ENCODE peak calls at places on chromosomes 13 and 19, in five cellular contexts. V is NCI-H2029 treated with DMSO at 0.1 percent for 48 hours; F is esophagus squamous epithelium; K is activated T-helper 1 cell treated with anti-CD3 and anti-CD28 coated beads, Interleukin-2, amount 50 U/mL, for 16 hours; I is pancreas. D is an unnamed sample.

GRCh38 chr13:42524487-42525034 is 49.4 kb upstream of the TNFSF11 start:
- DNase-seq in F (no peak), V (no peak), K (no peak), I (no peak), D (no peak)

GRCh38 chr13:38090913-38091312 is 221.3 kb upstream of the TRPC4 start:
- DNase-seq in I (no peak), K (no peak), V (no peak), F (no peak), D (no peak)

GRCh38 chr19:54431255-54431838 is 16.1 kb downstream of the TTYH1 start:
- DNase-seq in K (no peak), F (no peak), V (peak; percentile 67), I (peak; percentile 95), D (no peak)

GRCh38 chr19:51694318-51695085 is 1.4 kb downstream of the SPACA6 start:
- DNase-seq in V (no peak), K (no peak), I (no peak), F (no peak), D (no peak)

GRCh38 chr13:99916366-99917103 is 55.0 kb downstream of the ZIC5 start:
- DNase-seq in V (peak; percentile 40), F (no peak), I (no peak), K (no peak), D (peak; percentile 59)

GRCh38 chr19:50928841-50929240 is 17.6 kb upstream of the KLK4 start:
- DNase-seq in I (no peak), F (no peak), K (no peak), V (no peak), D (no peak)

GRCh38 chr19:6753178-6754031 is 13.8 kb downstream of the SH2D3A start:
- DNase-seq in V (no peak), K (peak; percentile 65), F (peak; percentile 41), I (peak; percentile 78), D (peak; percentile 95)

GRCh38 chr13:102903659-102904407 is 58.0 kb downstream of the ERCC5 start:
- DNase-seq in K (no peak), I (no peak), F (no peak), V (no peak), D (peak; percentile 7)

GRCh38 chr19:46134527-46134926 is 10.0 kb upstream of the IGFL3 start:
- DNase-seq in I (no peak), K (no peak), F (no peak), V (no peak), D (no peak)

GRCh38 chr19:12400618-12401502 is at the start of gene ZNF799:
- DNase-seq in V (peak; percentile 78), K (peak; percentile 67), I (peak; percentile 94), F (peak; percentile 86), D (peak; percentile 97)

GRCh38 chr13:112181336-112182051 is 114.5 kb downstream of the SOX1 start:
- DNase-seq in I (no peak), K (no peak), V (no peak), F (no peak), D (no peak)

GRCh38 chr13:36345438-36346221 is 564 bp downstream of the SPART start:
- DNase-seq in I (peak; percentile 36), F (no peak), V (no peak), K (peak; percentile 4), D (peak; percentile 80)

GRCh38 chr13:80235559-80236296 is 105.2 kb downstream of the SPRY2 start:
- DNase-seq in I (no peak), K (no peak), V (no peak), F (no peak), D (no peak)

GRCh38 chr19:919157-920050 is 2.3 kb downstream of the KISS1R start:
- DNase-seq in K (no peak), F (no peak), V (no peak), I (peak; percentile 48), D (no peak)

GRCh38 chr13:91111476-91112190 is 235.9 kb upstream of the MIR17HG start:
- DNase-seq in I (no peak), V (no peak), K (no peak), F (no peak), D (no peak)

GRCh38 chr19:44657211-44657921 is 13.7 kb downstream of the PVR start:
- DNase-seq in K (peak; percentile 37), F (no peak), V (no peak), I (peak; percentile 71), D (peak; percentile 78)

GRCh38 chr13:42807236-42807635 is 25.9 kb downstream of the FAM216B start:
- DNase-seq in V (no peak), I (no peak), K (no peak), F (no peak), D (no peak)

GRCh38 chr13:67175836-67176235 is 54.3 kb downstream of the PCDH9 start:
- DNase-seq in V (no peak), I (no peak), F (no peak), K (no peak), D (no peak)

GRCh38 chr19:5456836-5457200 is 1.6 kb downstream of the ZNRF4 start:
- DNase-seq in V (no peak), I (no peak), F (no peak), K (no peak), D (no peak)

GRCh38 chr13:26978081-26978860 is 193.3 kb downstream of the USP12 start:
- DNase-seq in F (no peak), K (no peak), V (no peak), I (no peak), D (no peak)

GRCh38 chr19:30356951-30357579 is 15.1 kb upstream of the ZNF536 start:
- DNase-seq in I (no peak), F (no peak), V (no peak), K (no peak), D (no peak)

GRCh38 chr13:24900507-24900906 is 136.5 kb downstream of the RNF17 start:
- DNase-seq in V (no peak), I (no peak), F (no peak), K (no peak), D (no peak)

GRCh38 chr13:113918580-113918979 is 54.7 kb upstream of the GAS6 start:
- DNase-seq in I (no peak), F (no peak), V (no peak), K (no peak), D (no peak)

GRCh38 chr13:98182153-98182552 is 5.1 kb upstream of the RNF113B start:
- DNase-seq in F (no peak), V (no peak), I (no peak), K (no peak), D (no peak)

GRCh38 chr13:38879278-38879677 is 111.4 kb downstream of the STOML3 start:
- DNase-seq in V (no peak), K (no peak), I (no peak), F (no peak), D (no peak)

GRCh38 chr13:27425151-27425917 is 915 bp downstream of the GTF3A start:
- DNase-seq in K (no peak), F (no peak), I (no peak), V (no peak), D (peak; percentile 8)

GRCh38 chr19:34994643-34995471 is 5.3 kb upstream of the GRAMD1A start:
- DNase-seq in F (no peak), V (peak; percentile 58), K (no peak), I (peak; percentile 83), D (no peak)

GRCh38 chr19:57434386-57435061 is 601 bp upstream of the ZNF749 start:
- DNase-seq in F (no peak), K (no peak), V (no peak), I (no peak), D (no peak)

GRCh38 chr13:43686557-43686956 is 100.2 kb downstream of the ENOX1 start:
- DNase-seq in K (no peak), F (no peak), V (no peak), I (peak; percentile 19), D (no peak)

GRCh38 chr19:53774011-53774410 is 50.1 kb downstream of the NLRP12 start:
- DNase-seq in V (no peak), F (no peak), K (no peak), I (no peak), D (no peak)

GRCh38 chr13:32391101-32391620 is 36.8 kb downstream of the N4BP2L1 start:
- DNase-seq in I (no peak), K (no peak), F (no peak), V (no peak), D (no peak)

GRCh38 chr13:65456150-65456912 is 1773.8 kb downstream of the PCDH9 start:
- DNase-seq in K (no peak), F (no peak), I (no peak), V (no peak), D (no peak)

GRCh38 chr19:39814595-39814994 is 19.4 kb downstream of the DYRK1B start:
- DNase-seq in V (no peak), F (no peak), I (no peak), K (no peak), D (no peak)

GRCh38 chr13:52159159-52159982 is at the start of gene NEK3:
- DNase-seq in F (peak; percentile 6), I (peak; percentile 66), V (peak; percentile 4), K (peak; percentile 30), D (peak; percentile 65)